ENCODE peak calls at places on chromosomes 3 and 15, in ten cellular contexts. C is RCC 7860; Y is activated naive CD4-positive, alpha-beta T cell treated with Interleukin-2 at 50 U/mL for 16 hours; X is esophagus muscularis mucosa; Z is type B pancreatic cell; K is activated CD8-positive, alpha-beta T cell treated with anti-CD3 and anti-CD28 coated beads, Interleukin-2, amount 10 ng/mL, durations not matched to agents 7 days and 5 days; E is activated T-cell treated with anti-CD3 and anti-CD28 coated beads for 1 hour; L is LHCN-M2; J is activated naive CD8-positive, alpha-beta T cell treated with anti-CD3 and anti-CD28 coated beads, Interleukin-2, amount 50 U/mL, for 24 hours; H is GOT3. F is an unnamed sample.

GRCh38 chr3:159732172-159733111 is 256.2 kb upstream of the IL12A start:
- DNase-seq in C (peak; percentile 59), Y (no peak), X (no peak), Z (no peak), K (no peak), E (no peak), L (peak; percentile 56), J (no peak), H (no peak), F (peak; percentile 70)

GRCh38 chr15:50944692-50945091 is 36.2 kb downstream of the AP4E1 start:
- DNase-seq in C (no peak), Y (no peak), X (no peak), Z (no peak), K (no peak), E (no peak), L (no peak), J (no peak), H (no peak), F (no peak)

GRCh38 chr3:193805448-193805847 is 212.4 kb downstream of the OPA1 start:
- DNase-seq in C (peak; percentile 94), Y (no peak), X (no peak), Z (no peak), K (no peak), E (no peak), L (peak; percentile 72), J (no peak), H (peak; percentile 58), F (peak; percentile 98)

GRCh38 chr15:29139540-29140459 is 129.8 kb downstream of the NSMCE3 start:
- DNase-seq in C (no peak), Y (peak; percentile 50), X (no peak), Z (peak; percentile 85), K (peak; percentile 61), E (peak; percentile 41), L (no peak), J (peak; percentile 70), H (no peak), F (peak; percentile 52)

GRCh38 chr3:18900994-18901393 is 247.3 kb upstream of the KCNH8 start:
- DNase-seq in C (no peak), Y (no peak), X (no peak), Z (no peak), K (no peak), E (no peak), L (no peak), J (no peak), H (no peak), F (no peak)

GRCh38 chr15:95948371-95948770 is 382.1 kb upstream of the NR2F2 start:
- DNase-seq in C (no peak), Y (no peak), X (no peak), Z (no peak), K (no peak), E (no peak), L (peak; percentile 29), J (no peak), H (no peak), F (no peak)

GRCh38 chr3:106720510-106720909 is 656.7 kb upstream of the CCDC54 start:
- DNase-seq in C (no peak), Y (no peak), X (no peak), Z (no peak), K (no peak), E (no peak), L (no peak), J (no peak), H (no peak), F (no peak)

GRCh38 chr3:13537926-13538325 is 11.0 kb upstream of the FBLN2 start:
- DNase-seq in C (peak; percentile 83), Y (no peak), X (no peak), Z (no peak), K (no peak), E (no peak), L (peak; percentile 94), J (no peak), H (no peak), F (no peak)

GRCh38 chr3:124760601-124761000 is 30.3 kb downstream of the UMPS start:
- DNase-seq in C (no peak), Y (no peak), X (no peak), Z (no peak), K (no peak), E (no peak), L (peak; percentile 98), J (no peak), H (no peak), F (no peak)

GRCh38 chr15:69380726-69381105 is 33.4 kb upstream of the KIF23 start:
- DNase-seq in C (no peak), Y (no peak), X (no peak), Z (no peak), K (no peak), E (no peak), L (no peak), J (no peak), H (no peak), F (peak; percentile 64)

F was measured in RWPE2.